ENCODE peak calls at places on chromosomes 1 and 21, in ten cellular contexts. One of them, this sample, is unnamed.
A peak's percentile ranks its signal among the peaks of the same experiment; 100 is the strongest.

GRCh38 chr1:31647106-31647505 is 2.4 kb upstream of the PEF1 start:
- DNase-seq in neural crest cell: no peak
- DNase-seq in endothelial cell: no peak
- DNase-seq in adipocyte: peak; percentile 44
- DNase-seq in HFFc6: peak; percentile 61
- DNase-seq in NCI-H146: no peak
- DNase-seq in smooth muscle cell of the brain vasculature: no peak
- DNase-seq in cardiac muscle cell: no peak
- DNase-seq in stimulated activated CD8-positive, alpha-beta memory T cell treated with anti-CD3 and anti-CD28 coated beads, Interleukin-7, amount 100 ng/mL, for 1 hour: no peak
- DNase-seq in right lobe of liver: no peak
- DNase-seq in this sample: no peak

GRCh38 chr21:46427516-46427915 is 31.2 kb upstream of the DIP2A start:
- DNase-seq in neural crest cell: no peak
- DNase-seq in NCI-H146: no peak
- DNase-seq in endothelial cell: no peak
- DNase-seq in right lobe of liver: no peak
- DNase-seq in HFFc6: no peak
- DNase-seq in cardiac muscle cell: no peak
- DNase-seq in stimulated activated CD8-positive, alpha-beta memory T cell treated with anti-CD3 and anti-CD28 coated beads, Interleukin-7, amount 100 ng/mL, for 1 hour: no peak
- DNase-seq in smooth muscle cell of the brain vasculature: no peak
- DNase-seq in adipocyte: no peak
- DNase-seq in this sample: no peak

GRCh38 chr1:67987046-67987799 is 63.2 kb downstream of the DIRAS3 start:
- DNase-seq in HFFc6: peak; percentile 87
- DNase-seq in smooth muscle cell of the brain vasculature: no peak
- DNase-seq in endothelial cell: no peak
- DNase-seq in adipocyte: peak; percentile 15
- DNase-seq in cardiac muscle cell: no peak
- DNase-seq in stimulated activated CD8-positive, alpha-beta memory T cell treated with anti-CD3 and anti-CD28 coated beads, Interleukin-7, amount 100 ng/mL, for 1 hour: no peak
- DNase-seq in right lobe of liver: no peak
- DNase-seq in neural crest cell: no peak
- DNase-seq in NCI-H146: no peak
- DNase-seq in this sample: no peak

GRCh38 chr1:91564888-91565700 is 64.4 kb downstream of the CDC7 start:
- DNase-seq in cardiac muscle cell: no peak
- DNase-seq in neural crest cell: peak; percentile 64
- DNase-seq in stimulated activated CD8-positive, alpha-beta memory T cell treated with anti-CD3 and anti-CD28 coated beads, Interleukin-7, amount 100 ng/mL, for 1 hour: no peak
- DNase-seq in endothelial cell: no peak
- DNase-seq in right lobe of liver: no peak
- DNase-seq in smooth muscle cell of the brain vasculature: no peak
- DNase-seq in NCI-H146: peak; percentile 51
- DNase-seq in HFFc6: peak; percentile 10
- DNase-seq in adipocyte: peak; percentile 52
- DNase-seq in this sample: no peak

GRCh38 chr1:30807318-30808066 is 49.9 kb upstream of the LAPTM5 start:
- DNase-seq in cardiac muscle cell: no peak
- DNase-seq in adipocyte: no peak
- DNase-seq in smooth muscle cell of the brain vasculature: no peak
- DNase-seq in neural crest cell: no peak
- DNase-seq in HFFc6: no peak
- DNase-seq in stimulated activated CD8-positive, alpha-beta memory T cell treated with anti-CD3 and anti-CD28 coated beads, Interleukin-7, amount 100 ng/mL, for 1 hour: no peak
- DNase-seq in endothelial cell: no peak
- DNase-seq in right lobe of liver: no peak
- DNase-seq in NCI-H146: peak; percentile 34
- DNase-seq in this sample: no peak

GRCh38 chr1:8831329-8831728 is 13.9 kb upstream of the RERE start:
- DNase-seq in HFFc6: no peak
- DNase-seq in right lobe of liver: no peak
- DNase-seq in endothelial cell: no peak
- DNase-seq in smooth muscle cell of the brain vasculature: no peak
- DNase-seq in stimulated activated CD8-positive, alpha-beta memory T cell treated with anti-CD3 and anti-CD28 coated beads, Interleukin-7, amount 100 ng/mL, for 1 hour: no peak
- DNase-seq in adipocyte: no peak
- DNase-seq in neural crest cell: no peak
- DNase-seq in cardiac muscle cell: no peak
- DNase-seq in NCI-H146: no peak
- DNase-seq in this sample: no peak

GRCh38 chr1:86517336-86517735 is 29.5 kb upstream of the CLCA4 start:
- DNase-seq in stimulated activated CD8-positive, alpha-beta memory T cell treated with anti-CD3 and anti-CD28 coated beads, Interleukin-7, amount 100 ng/mL, for 1 hour: no peak
- DNase-seq in cardiac muscle cell: no peak
- DNase-seq in NCI-H146: no peak
- DNase-seq in HFFc6: no peak
- DNase-seq in neural crest cell: no peak
- DNase-seq in right lobe of liver: no peak
- DNase-seq in endothelial cell: no peak
- DNase-seq in adipocyte: no peak
- DNase-seq in smooth muscle cell of the brain vasculature: no peak
- DNase-seq in this sample: no peak

GRCh38 chr21:36747815-36748381 is 49.0 kb downstream of the SIM2 start:
- DNase-seq in NCI-H146: no peak
- DNase-seq in HFFc6: no peak
- DNase-seq in cardiac muscle cell: peak; percentile 86
- DNase-seq in right lobe of liver: peak; percentile 63
- DNase-seq in neural crest cell: peak; percentile 78
- DNase-seq in endothelial cell: peak; percentile 91
- DNase-seq in adipocyte: peak; percentile 63
- DNase-seq in smooth muscle cell of the brain vasculature: no peak
- DNase-seq in stimulated activated CD8-positive, alpha-beta memory T cell treated with anti-CD3 and anti-CD28 coated beads, Interleukin-7, amount 100 ng/mL, for 1 hour: no peak
- DNase-seq in this sample: no peak

GRCh38 chr1:2470290-2471158 is 5.6 kb upstream of the PLCH2 start:
- DNase-seq in smooth muscle cell of the brain vasculature: no peak
- DNase-seq in cardiac muscle cell: no peak
- DNase-seq in neural crest cell: no peak
- DNase-seq in endothelial cell: no peak
- DNase-seq in HFFc6: no peak
- DNase-seq in adipocyte: no peak
- DNase-seq in stimulated activated CD8-positive, alpha-beta memory T cell treated with anti-CD3 and anti-CD28 coated beads, Interleukin-7, amount 100 ng/mL, for 1 hour: no peak
- DNase-seq in right lobe of liver: no peak
- DNase-seq in NCI-H146: no peak
- DNase-seq in this sample: no peak

GRCh38 chr1:178682886-178683285 is 42.2 kb upstream of the RALGPS2 start:
- DNase-seq in endothelial cell: no peak
- DNase-seq in stimulated activated CD8-positive, alpha-beta memory T cell treated with anti-CD3 and anti-CD28 coated beads, Interleukin-7, amount 100 ng/mL, for 1 hour: no peak
- DNase-seq in NCI-H146: no peak
- DNase-seq in right lobe of liver: no peak
- DNase-seq in cardiac muscle cell: no peak
- DNase-seq in neural crest cell: no peak
- DNase-seq in smooth muscle cell of the brain vasculature: no peak
- DNase-seq in HFFc6: no peak
- DNase-seq in adipocyte: no peak
- DNase-seq in this sample: no peak

GRCh38 chr1:211892577-211892976 is 62.0 kb upstream of the LPGAT1 start:
- DNase-seq in smooth muscle cell of the brain vasculature: no peak
- DNase-seq in NCI-H146: peak; percentile 10
- DNase-seq in cardiac muscle cell: no peak
- DNase-seq in right lobe of liver: peak; percentile 70
- DNase-seq in stimulated activated CD8-positive, alpha-beta memory T cell treated with anti-CD3 and anti-CD28 coated beads, Interleukin-7, amount 100 ng/mL, for 1 hour: no peak
- DNase-seq in endothelial cell: no peak
- DNase-seq in neural crest cell: no peak
- DNase-seq in HFFc6: no peak
- DNase-seq in adipocyte: no peak
- DNase-seq in this sample: no peak

GRCh38 chr1:200918006-200918405 is 23.3 kb downstream of the INAVA start:
- DNase-seq in endothelial cell: no peak
- DNase-seq in smooth muscle cell of the brain vasculature: no peak
- DNase-seq in NCI-H146: no peak
- DNase-seq in HFFc6: no peak
- DNase-seq in neural crest cell: no peak
- DNase-seq in adipocyte: no peak
- DNase-seq in right lobe of liver: no peak
- DNase-seq in cardiac muscle cell: no peak
- DNase-seq in stimulated activated CD8-positive, alpha-beta memory T cell treated with anti-CD3 and anti-CD28 coated beads, Interleukin-7, amount 100 ng/mL, for 1 hour: no peak
- DNase-seq in this sample: no peak

GRCh38 chr1:87603636-87604035 is 275.0 kb downstream of the LMO4 start:
- DNase-seq in HFFc6: no peak
- DNase-seq in NCI-H146: no peak
- DNase-seq in cardiac muscle cell: peak; percentile 6
- DNase-seq in smooth muscle cell of the brain vasculature: no peak
- DNase-seq in neural crest cell: no peak
- DNase-seq in endothelial cell: no peak
- DNase-seq in stimulated activated CD8-positive, alpha-beta memory T cell treated with anti-CD3 and anti-CD28 coated beads, Interleukin-7, amount 100 ng/mL, for 1 hour: no peak
- DNase-seq in right lobe of liver: no peak
- DNase-seq in adipocyte: no peak
- DNase-seq in this sample: no peak

GRCh38 chr1:221548942-221549341 is 192.9 kb downstream of the DUSP10 start:
- DNase-seq in cardiac muscle cell: no peak
- DNase-seq in endothelial cell: no peak
- DNase-seq in HFFc6: no peak
- DNase-seq in right lobe of liver: peak; percentile 84
- DNase-seq in neural crest cell: no peak
- DNase-seq in stimulated activated CD8-positive, alpha-beta memory T cell treated with anti-CD3 and anti-CD28 coated beads, Interleukin-7, amount 100 ng/mL, for 1 hour: no peak
- DNase-seq in smooth muscle cell of the brain vasculature: no peak
- DNase-seq in NCI-H146: peak; percentile 17
- DNase-seq in adipocyte: no peak
- DNase-seq in this sample: no peak

GRCh38 chr1:45884700-45885099 is 81.3 kb downstream of the MAST2 start:
- DNase-seq in smooth muscle cell of the brain vasculature: no peak
- DNase-seq in stimulated activated CD8-positive, alpha-beta memory T cell treated with anti-CD3 and anti-CD28 coated beads, Interleukin-7, amount 100 ng/mL, for 1 hour: no peak
- DNase-seq in neural crest cell: no peak
- DNase-seq in right lobe of liver: no peak
- DNase-seq in endothelial cell: no peak
- DNase-seq in HFFc6: no peak
- DNase-seq in adipocyte: no peak
- DNase-seq in cardiac muscle cell: no peak
- DNase-seq in NCI-H146: no peak
- DNase-seq in this sample: no peak

GRCh38 chr1:8302181-8302681 is 15.7 kb upstream of the SLC45A1 start:
- DNase-seq in adipocyte: no peak
- DNase-seq in smooth muscle cell of the brain vasculature: no peak
- DNase-seq in endothelial cell: no peak
- DNase-seq in HFFc6: no peak
- DNase-seq in neural crest cell: no peak
- DNase-seq in NCI-H146: peak; percentile 17
- DNase-seq in cardiac muscle cell: no peak
- DNase-seq in right lobe of liver: no peak
- DNase-seq in stimulated activated CD8-positive, alpha-beta memory T cell treated with anti-CD3 and anti-CD28 coated beads, Interleukin-7, amount 100 ng/mL, for 1 hour: no peak
- DNase-seq in this sample: no peak

GRCh38 chr21:37208056-37208705 is 59.0 kb downstream of the VPS26C start:
- DNase-seq in endothelial cell: no peak
- DNase-seq in right lobe of liver: no peak
- DNase-seq in HFFc6: no peak
- DNase-seq in adipocyte: no peak
- DNase-seq in smooth muscle cell of the brain vasculature: no peak
- DNase-seq in neural crest cell: no peak
- DNase-seq in stimulated activated CD8-positive, alpha-beta memory T cell treated with anti-CD3 and anti-CD28 coated beads, Interleukin-7, amount 100 ng/mL, for 1 hour: no peak
- DNase-seq in cardiac muscle cell: peak; percentile 42
- DNase-seq in NCI-H146: no peak
- DNase-seq in this sample: no peak

GRCh38 chr1:184418955-184419733 is 32.3 kb downstream of the C1orf21 start:
- DNase-seq in adipocyte: no peak
- DNase-seq in HFFc6: peak; percentile 17
- DNase-seq in smooth muscle cell of the brain vasculature: no peak
- DNase-seq in neural crest cell: no peak
- DNase-seq in stimulated activated CD8-positive, alpha-beta memory T cell treated with anti-CD3 and anti-CD28 coated beads, Interleukin-7, amount 100 ng/mL, for 1 hour: no peak
- DNase-seq in endothelial cell: no peak
- DNase-seq in NCI-H146: no peak
- DNase-seq in right lobe of liver: no peak
- DNase-seq in cardiac muscle cell: no peak
- DNase-seq in this sample: no peak

GRCh38 chr1:65172936-65173335 is 24.9 kb downstream of the AK4 start:
- DNase-seq in cardiac muscle cell: no peak
- DNase-seq in stimulated activated CD8-positive, alpha-beta memory T cell treated with anti-CD3 and anti-CD28 coated beads, Interleukin-7, amount 100 ng/mL, for 1 hour: no peak
- DNase-seq in endothelial cell: no peak
- DNase-seq in NCI-H146: no peak
- DNase-seq in HFFc6: no peak
- DNase-seq in adipocyte: no peak
- DNase-seq in right lobe of liver: no peak
- DNase-seq in smooth muscle cell of the brain vasculature: no peak
- DNase-seq in neural crest cell: no peak
- DNase-seq in this sample: no peak

GRCh38 chr1:16013220-16013907 is 4.5 kb downstream of the HSPB7 start:
- DNase-seq in HFFc6: peak; percentile 49
- DNase-seq in right lobe of liver: no peak
- DNase-seq in stimulated activated CD8-positive, alpha-beta memory T cell treated with anti-CD3 and anti-CD28 coated beads, Interleukin-7, amount 100 ng/mL, for 1 hour: peak; percentile 35
- DNase-seq in endothelial cell: no peak
- DNase-seq in smooth muscle cell of the brain vasculature: no peak
- DNase-seq in neural crest cell: no peak
- DNase-seq in adipocyte: peak; percentile 74
- DNase-seq in cardiac muscle cell: peak; percentile 90
- DNase-seq in NCI-H146: peak; percentile 34
- DNase-seq in this sample: no peak

GRCh38 chr1:29805122-29805895 is 569.0 kb downstream of the PTPRU start:
- DNase-seq in smooth muscle cell of the brain vasculature: no peak
- DNase-seq in stimulated activated CD8-positive, alpha-beta memory T cell treated with anti-CD3 and anti-CD28 coated beads, Interleukin-7, amount 100 ng/mL, for 1 hour: no peak
- DNase-seq in adipocyte: no peak
- DNase-seq in HFFc6: no peak
- DNase-seq in NCI-H146: no peak
- DNase-seq in neural crest cell: no peak
- DNase-seq in endothelial cell: no peak
- DNase-seq in cardiac muscle cell: peak; percentile 23
- DNase-seq in right lobe of liver: peak; percentile 31
- DNase-seq in this sample: no peak

GRCh38 chr1:9850442-9851162 is 26.8 kb upstream of the CLSTN1 start:
- DNase-seq in neural crest cell: no peak
- DNase-seq in endothelial cell: no peak
- DNase-seq in adipocyte: no peak
- DNase-seq in smooth muscle cell of the brain vasculature: no peak
- DNase-seq in stimulated activated CD8-positive, alpha-beta memory T cell treated with anti-CD3 and anti-CD28 coated beads, Interleukin-7, amount 100 ng/mL, for 1 hour: no peak
- DNase-seq in cardiac muscle cell: no peak
- DNase-seq in NCI-H146: no peak
- DNase-seq in HFFc6: no peak
- DNase-seq in right lobe of liver: no peak
- DNase-seq in this sample: no peak

GRCh38 chr1:32884726-32885125 is 1.6 kb upstream of the HPCA start:
- DNase-seq in adipocyte: no peak
- DNase-seq in stimulated activated CD8-positive, alpha-beta memory T cell treated with anti-CD3 and anti-CD28 coated beads, Interleukin-7, amount 100 ng/mL, for 1 hour: no peak
- DNase-seq in endothelial cell: no peak
- DNase-seq in HFFc6: no peak
- DNase-seq in neural crest cell: no peak
- DNase-seq in NCI-H146: no peak
- DNase-seq in cardiac muscle cell: no peak
- DNase-seq in smooth muscle cell of the brain vasculature: no peak
- DNase-seq in right lobe of liver: no peak
- DNase-seq in this sample: no peak

GRCh38 chr1:226487921-226488320 is 60.6 kb upstream of the STUM start:
- DNase-seq in neural crest cell: no peak
- DNase-seq in HFFc6: no peak
- DNase-seq in endothelial cell: no peak
- DNase-seq in smooth muscle cell of the brain vasculature: no peak
- DNase-seq in stimulated activated CD8-positive, alpha-beta memory T cell treated with anti-CD3 and anti-CD28 coated beads, Interleukin-7, amount 100 ng/mL, for 1 hour: no peak
- DNase-seq in adipocyte: no peak
- DNase-seq in cardiac muscle cell: no peak
- DNase-seq in NCI-H146: no peak
- DNase-seq in right lobe of liver: no peak
- DNase-seq in this sample: no peak

GRCh38 chr1:100347009-100347966 is 5.0 kb upstream of the CDC14A start:
- DNase-seq in endothelial cell: no peak
- DNase-seq in adipocyte: no peak
- DNase-seq in NCI-H146: no peak
- DNase-seq in neural crest cell: no peak
- DNase-seq in smooth muscle cell of the brain vasculature: no peak
- DNase-seq in stimulated activated CD8-positive, alpha-beta memory T cell treated with anti-CD3 and anti-CD28 coated beads, Interleukin-7, amount 100 ng/mL, for 1 hour: no peak
- DNase-seq in HFFc6: no peak
- DNase-seq in right lobe of liver: no peak
- DNase-seq in cardiac muscle cell: no peak
- DNase-seq in this sample: no peak

GRCh38 chr1:3971981-3972380 is 71.9 kb upstream of the C1orf174 start:
- DNase-seq in smooth muscle cell of the brain vasculature: no peak
- DNase-seq in right lobe of liver: no peak
- DNase-seq in NCI-H146: no peak
- DNase-seq in neural crest cell: no peak
- DNase-seq in endothelial cell: no peak
- DNase-seq in HFFc6: no peak
- DNase-seq in adipocyte: no peak
- DNase-seq in cardiac muscle cell: no peak
- DNase-seq in stimulated activated CD8-positive, alpha-beta memory T cell treated with anti-CD3 and anti-CD28 coated beads, Interleukin-7, amount 100 ng/mL, for 1 hour: no peak
- DNase-seq in this sample: no peak

GRCh38 chr1:243501002-243501401 is 245.2 kb downstream of the SDCCAG8 start:
- DNase-seq in neural crest cell: no peak
- DNase-seq in right lobe of liver: no peak
- DNase-seq in stimulated activated CD8-positive, alpha-beta memory T cell treated with anti-CD3 and anti-CD28 coated beads, Interleukin-7, amount 100 ng/mL, for 1 hour: no peak
- DNase-seq in smooth muscle cell of the brain vasculature: no peak
- DNase-seq in endothelial cell: no peak
- DNase-seq in cardiac muscle cell: no peak
- DNase-seq in NCI-H146: no peak
- DNase-seq in adipocyte: peak; percentile 31
- DNase-seq in HFFc6: peak; percentile 81
- DNase-seq in this sample: no peak

GRCh38 chr1:59557549-59557885 is 257.2 kb upstream of the HOOK1 start:
- DNase-seq in smooth muscle cell of the brain vasculature: no peak
- DNase-seq in adipocyte: no peak
- DNase-seq in stimulated activated CD8-positive, alpha-beta memory T cell treated with anti-CD3 and anti-CD28 coated beads, Interleukin-7, amount 100 ng/mL, for 1 hour: no peak
- DNase-seq in neural crest cell: no peak
- DNase-seq in endothelial cell: no peak
- DNase-seq in right lobe of liver: no peak
- DNase-seq in HFFc6: no peak
- DNase-seq in NCI-H146: no peak
- DNase-seq in cardiac muscle cell: no peak
- DNase-seq in this sample: no peak

This sample was measured in HS-27A.